ENCODE peak calls at places on chromosome 4, in eight cellular contexts. One of them, this sample, is unnamed.

GRCh38 chr4:102723511-102723910 is 37.3 kb downstream of the MANBA start:
- DNase-seq in RWPE2: no peak
- DNase-seq in neural progenitor cell: no peak
- DNase-seq in epithelial cell of esophagus: no peak
- DNase-seq in mammary epithelial cell: no peak
- DNase-seq in AG04450: no peak
- DNase-seq in HCT116: no peak
- DNase-seq in mesothelial cell of epicardium: no peak
- DNase-seq in this sample: no peak

GRCh38 chr4:72323227-72323626 is 245.8 kb downstream of the ADAMTS3 start:
- DNase-seq in RWPE2: no peak
- DNase-seq in neural progenitor cell: no peak
- DNase-seq in epithelial cell of esophagus: no peak
- DNase-seq in mammary epithelial cell: no peak
- DNase-seq in AG04450: no peak
- DNase-seq in HCT116: no peak
- DNase-seq in mesothelial cell of epicardium: no peak
- DNase-seq in this sample: no peak

GRCh38 chr4:19711871-19712270 is 539.8 kb upstream of the SLIT2 start:
- DNase-seq in RWPE2: no peak
- DNase-seq in neural progenitor cell: no peak
- DNase-seq in epithelial cell of esophagus: peak; percentile 56
- DNase-seq in mammary epithelial cell: peak; percentile 2
- DNase-seq in AG04450: peak; percentile 30
- DNase-seq in HCT116: no peak
- DNase-seq in mesothelial cell of epicardium: no peak
- DNase-seq in this sample: no peak

GRCh38 chr4:58261526-58261925 is 1151.3 kb upstream of the IGFBP7 start:
- DNase-seq in RWPE2: no peak
- DNase-seq in neural progenitor cell: no peak
- DNase-seq in epithelial cell of esophagus: no peak
- DNase-seq in mammary epithelial cell: no peak
- DNase-seq in AG04450: no peak
- DNase-seq in HCT116: no peak
- DNase-seq in mesothelial cell of epicardium: no peak
- DNase-seq in this sample: no peak

GRCh38 chr4:76981649-76982048 is 32.1 kb downstream of the SEPTIN11 start:
- DNase-seq in RWPE2: no peak
- DNase-seq in neural progenitor cell: no peak
- DNase-seq in epithelial cell of esophagus: no peak
- DNase-seq in mammary epithelial cell: no peak
- DNase-seq in AG04450: no peak
- DNase-seq in HCT116: no peak
- DNase-seq in mesothelial cell of epicardium: no peak
- DNase-seq in this sample: no peak

GRCh38 chr4:2879026-2879425 is 35.4 kb downstream of the ADD1 start:
- DNase-seq in RWPE2: no peak
- DNase-seq in neural progenitor cell: no peak
- DNase-seq in epithelial cell of esophagus: no peak
- DNase-seq in mammary epithelial cell: no peak
- DNase-seq in AG04450: no peak
- DNase-seq in HCT116: no peak
- DNase-seq in mesothelial cell of epicardium: no peak
- DNase-seq in this sample: no peak

GRCh38 chr4:95728145-95728544 is 111.7 kb upstream of the PDHA2 start:
- DNase-seq in RWPE2: no peak
- DNase-seq in neural progenitor cell: no peak
- DNase-seq in epithelial cell of esophagus: peak; percentile 71
- DNase-seq in mammary epithelial cell: peak; percentile 86
- DNase-seq in AG04450: no peak
- DNase-seq in HCT116: no peak
- DNase-seq in mesothelial cell of epicardium: no peak
- DNase-seq in this sample: no peak

GRCh38 chr4:90958256-90958895 is 831.2 kb downstream of the CCSER1 start:
- DNase-seq in RWPE2: peak; percentile 58
- DNase-seq in neural progenitor cell: no peak
- DNase-seq in epithelial cell of esophagus: peak; percentile 80
- DNase-seq in mammary epithelial cell: peak; percentile 87
- DNase-seq in AG04450: peak; percentile 66
- DNase-seq in HCT116: peak; percentile 18
- DNase-seq in mesothelial cell of epicardium: no peak
- DNase-seq in this sample: peak; percentile 28

GRCh38 chr4:24229976-24230375 is 340.1 kb upstream of the PPARGC1A start:
- DNase-seq in RWPE2: no peak
- DNase-seq in neural progenitor cell: no peak
- DNase-seq in epithelial cell of esophagus: peak; percentile 86
- DNase-seq in mammary epithelial cell: no peak
- DNase-seq in AG04450: peak; percentile 23
- DNase-seq in HCT116: no peak
- DNase-seq in mesothelial cell of epicardium: no peak
- DNase-seq in this sample: no peak

GRCh38 chr4:143482753-143483362 is 30.6 kb upstream of the SMARCA5 start:
- DNase-seq in RWPE2: no peak
- DNase-seq in neural progenitor cell: peak; percentile 20
- DNase-seq in epithelial cell of esophagus: peak; percentile 57
- DNase-seq in mammary epithelial cell: peak; percentile 18
- DNase-seq in AG04450: peak; percentile 36
- DNase-seq in HCT116: peak; percentile 28
- DNase-seq in mesothelial cell of epicardium: no peak
- DNase-seq in this sample: peak; percentile 24

GRCh38 chr4:118989098-118990080 is 100.7 kb downstream of the SYNPO2 start:
- DNase-seq in RWPE2: no peak
- DNase-seq in neural progenitor cell: no peak
- DNase-seq in epithelial cell of esophagus: peak; percentile 100
- DNase-seq in mammary epithelial cell: peak; percentile 99
- DNase-seq in AG04450: no peak
- DNase-seq in HCT116: no peak
- DNase-seq in mesothelial cell of epicardium: no peak
- DNase-seq in this sample: no peak

GRCh38 chr4:168124008-168124641 is 31.8 kb downstream of the ANXA10 start:
- DNase-seq in RWPE2: no peak
- DNase-seq in neural progenitor cell: no peak
- DNase-seq in epithelial cell of esophagus: peak; percentile 84
- DNase-seq in mammary epithelial cell: peak; percentile 87
- DNase-seq in AG04450: peak; percentile 11
- DNase-seq in HCT116: no peak
- DNase-seq in mesothelial cell of epicardium: no peak
- DNase-seq in this sample: no peak

GRCh38 chr4:108762559-108763225 is at the start of gene ETNPPL:
- DNase-seq in RWPE2: no peak
- DNase-seq in neural progenitor cell: peak; percentile 85
- DNase-seq in epithelial cell of esophagus: no peak
- DNase-seq in mammary epithelial cell: peak; percentile 14
- DNase-seq in AG04450: no peak
- DNase-seq in HCT116: no peak
- DNase-seq in mesothelial cell of epicardium: peak; percentile 65
- DNase-seq in this sample: peak; percentile 44

DNA sequence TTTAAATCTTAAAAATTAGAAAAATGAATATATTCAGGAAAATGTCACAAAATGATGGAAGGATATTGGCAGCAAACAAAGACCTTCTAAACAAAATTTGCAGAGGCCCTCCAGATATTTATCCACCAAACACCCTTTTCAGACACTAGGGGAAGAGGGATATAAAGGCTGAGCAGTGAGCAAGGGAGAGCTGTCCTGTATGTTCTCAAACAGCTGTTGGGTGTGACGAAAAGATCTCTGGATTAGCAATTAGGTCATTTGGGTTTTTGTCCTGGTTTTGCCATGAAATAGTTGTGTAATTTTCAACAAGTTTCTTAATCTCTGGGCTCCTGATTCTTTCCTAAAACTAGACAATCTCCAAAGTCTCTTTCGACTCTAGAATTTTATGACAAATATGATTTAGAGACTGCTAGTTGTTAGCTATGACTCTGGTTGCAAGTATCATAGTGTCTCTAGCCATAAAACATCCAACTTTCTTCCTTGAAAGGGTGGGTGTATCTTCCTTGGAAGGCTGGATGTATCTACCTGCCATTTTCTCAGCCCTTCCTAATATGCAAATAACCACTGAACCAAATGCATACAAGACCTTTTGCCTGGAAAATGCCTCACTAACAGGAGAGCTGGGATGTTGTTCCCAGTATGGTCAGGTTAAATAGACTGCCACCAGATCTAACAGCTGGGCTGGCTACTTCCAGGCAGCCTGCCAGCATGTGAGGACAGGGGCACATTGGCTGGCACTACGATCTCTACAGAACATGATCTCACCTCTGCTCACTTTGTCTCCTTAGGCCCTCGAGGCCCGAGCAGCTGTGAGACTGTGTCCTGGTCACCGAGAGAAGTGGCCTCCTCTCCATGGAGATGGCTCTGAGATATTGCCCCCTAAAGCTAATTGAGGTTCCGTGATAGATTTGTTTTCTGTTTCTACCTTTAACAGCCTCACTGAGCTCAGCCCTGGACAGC is 225.5 kb upstream of the JADE1 start:
- DNase-seq in RWPE2: no peak
- DNase-seq in neural progenitor cell: no peak
- DNase-seq in epithelial cell of esophagus: no peak
- DNase-seq in mammary epithelial cell: no peak
- DNase-seq in AG04450: no peak
- DNase-seq in HCT116: no peak
- DNase-seq in mesothelial cell of epicardium: no peak
- DNase-seq in this sample: no peak
- TF ChIP-seq CTCF in RWPE2: no peak
- TF ChIP-seq CTCF in neural progenitor cell: no peak
- TF ChIP-seq CTCF in epithelial cell of esophagus: no peak
- TF ChIP-seq CTCF in mammary epithelial cell: no peak
- TF ChIP-seq CTCF in AG04450: no peak
- TF ChIP-seq CTCF in HCT116: no peak
- TF ChIP-seq CTCF in mesothelial cell of epicardium: no peak
- TF ChIP-seq CTCF in this sample: no peak

GRCh38 chr4:52585379-52585778 is 73.7 kb downstream of the USP46 start:
- DNase-seq in RWPE2: no peak
- DNase-seq in neural progenitor cell: no peak
- DNase-seq in epithelial cell of esophagus: no peak
- DNase-seq in mammary epithelial cell: no peak
- DNase-seq in AG04450: no peak
- DNase-seq in HCT116: no peak
- DNase-seq in mesothelial cell of epicardium: no peak
- DNase-seq in this sample: no peak

GRCh38 chr4:52588771-52589591 is 70.1 kb downstream of the USP46 start:
- DNase-seq in RWPE2: no peak
- DNase-seq in neural progenitor cell: no peak
- DNase-seq in epithelial cell of esophagus: peak; percentile 87
- DNase-seq in mammary epithelial cell: peak; percentile 93
- DNase-seq in AG04450: peak; percentile 66
- DNase-seq in HCT116: no peak
- DNase-seq in mesothelial cell of epicardium: no peak
- DNase-seq in this sample: no peak

GRCh38 chr4:52592287-52592686 is 66.8 kb downstream of the USP46 start:
- DNase-seq in RWPE2: no peak
- DNase-seq in neural progenitor cell: no peak
- DNase-seq in epithelial cell of esophagus: no peak
- DNase-seq in mammary epithelial cell: no peak
- DNase-seq in AG04450: no peak
- DNase-seq in HCT116: no peak
- DNase-seq in mesothelial cell of epicardium: no peak
- DNase-seq in this sample: no peak

GRCh38 chr4:52586069-52586468 is 73.0 kb downstream of the USP46 start:
- DNase-seq in RWPE2: no peak
- DNase-seq in neural progenitor cell: no peak
- DNase-seq in epithelial cell of esophagus: no peak
- DNase-seq in mammary epithelial cell: no peak
- DNase-seq in AG04450: no peak
- DNase-seq in HCT116: no peak
- DNase-seq in mesothelial cell of epicardium: no peak
- DNase-seq in this sample: no peak

DNA sequence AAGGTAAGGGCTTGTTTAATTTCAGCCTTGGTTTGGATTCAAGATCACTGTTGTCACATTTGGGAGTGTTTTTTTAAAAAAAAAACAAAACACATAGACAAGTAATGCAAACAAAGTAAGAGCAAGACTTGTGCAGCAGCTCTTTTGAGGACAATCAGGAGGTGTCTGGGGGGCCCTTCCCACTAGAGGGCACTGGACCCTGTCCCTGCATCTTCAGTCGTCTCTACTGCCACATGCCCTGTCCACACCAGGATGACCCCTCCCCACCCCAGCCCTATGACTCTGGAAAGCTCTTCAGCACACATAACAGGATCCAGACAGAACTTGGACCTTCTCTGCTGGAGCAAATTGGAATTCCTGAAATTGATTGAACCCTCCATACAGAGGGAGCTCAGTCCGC is 71.0 kb downstream of the USP46 start:
- DNase-seq in RWPE2: no peak
- DNase-seq in neural progenitor cell: peak; percentile 60
- DNase-seq in epithelial cell of esophagus: peak; percentile 14
- DNase-seq in mammary epithelial cell: no peak
- DNase-seq in AG04450: no peak
- DNase-seq in HCT116: peak; percentile 12
- DNase-seq in mesothelial cell of epicardium: no peak
- DNase-seq in this sample: peak; percentile 21
- TF ChIP-seq CTCF in RWPE2: peak; percentile 43
- TF ChIP-seq CTCF in neural progenitor cell: peak; percentile 65
- TF ChIP-seq CTCF in epithelial cell of esophagus: peak; percentile 39
- TF ChIP-seq CTCF in mammary epithelial cell: peak; percentile 45
- TF ChIP-seq CTCF in AG04450: peak; percentile 50
- TF ChIP-seq CTCF in HCT116: peak; percentile 63
- TF ChIP-seq CTCF in mesothelial cell of epicardium: no peak
- TF ChIP-seq CTCF in this sample: peak; percentile 26

GRCh38 chr4:144556636-144557035 is 89.3 kb upstream of the HHIP start:
- DNase-seq in RWPE2: no peak
- DNase-seq in neural progenitor cell: no peak
- DNase-seq in epithelial cell of esophagus: no peak
- DNase-seq in mammary epithelial cell: no peak
- DNase-seq in AG04450: no peak
- DNase-seq in HCT116: no peak
- DNase-seq in mesothelial cell of epicardium: no peak
- DNase-seq in this sample: no peak

GRCh38 chr4:144564358-144564757 is 81.6 kb upstream of the HHIP start:
- DNase-seq in RWPE2: no peak
- DNase-seq in neural progenitor cell: no peak
- DNase-seq in epithelial cell of esophagus: no peak
- DNase-seq in mammary epithelial cell: no peak
- DNase-seq in AG04450: no peak
- DNase-seq in HCT116: no peak
- DNase-seq in mesothelial cell of epicardium: no peak
- DNase-seq in this sample: no peak

GRCh38 chr4:144557404-144557803 is 88.6 kb upstream of the HHIP start:
- DNase-seq in RWPE2: no peak
- DNase-seq in neural progenitor cell: no peak
- DNase-seq in epithelial cell of esophagus: no peak
- DNase-seq in mammary epithelial cell: no peak
- DNase-seq in AG04450: no peak
- DNase-seq in HCT116: no peak
- DNase-seq in mesothelial cell of epicardium: no peak
- DNase-seq in this sample: no peak

GRCh38 chr4:144565558-144566195 is 80.3 kb upstream of the HHIP start:
- DNase-seq in RWPE2: no peak
- DNase-seq in neural progenitor cell: no peak
- DNase-seq in epithelial cell of esophagus: no peak
- DNase-seq in mammary epithelial cell: no peak
- DNase-seq in AG04450: no peak
- DNase-seq in HCT116: no peak
- DNase-seq in mesothelial cell of epicardium: no peak
- DNase-seq in this sample: no peak

GRCh38 chr4:144562019-144562740 is 83.8 kb upstream of the HHIP start:
- DNase-seq in RWPE2: no peak
- DNase-seq in neural progenitor cell: peak; percentile 53
- DNase-seq in epithelial cell of esophagus: no peak
- DNase-seq in mammary epithelial cell: no peak
- DNase-seq in AG04450: no peak
- DNase-seq in HCT116: no peak
- DNase-seq in mesothelial cell of epicardium: no peak
- DNase-seq in this sample: peak; percentile 53
- TF ChIP-seq CTCF in RWPE2: peak; percentile 21
- TF ChIP-seq CTCF in neural progenitor cell: peak; percentile 16
- TF ChIP-seq CTCF in epithelial cell of esophagus: peak; percentile 31
- TF ChIP-seq CTCF in mammary epithelial cell: peak; percentile 16
- TF ChIP-seq CTCF in AG04450: no peak
- TF ChIP-seq CTCF in HCT116: no peak
- TF ChIP-seq CTCF in mesothelial cell of epicardium: no peak
- TF ChIP-seq CTCF in this sample: peak; percentile 13

GRCh38 chr4:112145820-112146813 is 863 bp downstream of the FAM241A start:
- DNase-seq in RWPE2: peak; percentile 51
- DNase-seq in neural progenitor cell: peak; percentile 77
- DNase-seq in epithelial cell of esophagus: peak; percentile 63
- DNase-seq in mammary epithelial cell: peak; percentile 64
- DNase-seq in AG04450: no peak
- DNase-seq in HCT116: no peak
- DNase-seq in mesothelial cell of epicardium: peak; percentile 56
- DNase-seq in this sample: peak; percentile 36
- TF ChIP-seq CTCF in RWPE2: peak; percentile 18
- TF ChIP-seq CTCF in neural progenitor cell: peak; percentile 36
- TF ChIP-seq CTCF in epithelial cell of esophagus: no peak
- TF ChIP-seq CTCF in mammary epithelial cell: no peak
- TF ChIP-seq CTCF in AG04450: peak; percentile 26
- TF ChIP-seq CTCF in HCT116: peak; percentile 6
- TF ChIP-seq CTCF in mesothelial cell of epicardium: no peak
- TF ChIP-seq CTCF in this sample: no peak

This sample was measured in Calu3.